ENCODE peak calls at places on chromosome X, in seven cellular contexts. M, W, U, S, B, L and D are unnamed samples.

GRCh38 chrX:103678199-103678993 is 8.1 kb downstream of the MORF4L2 start:
- DNase-seq in M (no peak), W (no peak), U (no peak), S (no peak), B (no peak), L (no peak), D (no peak)

GRCh38 chrX:20412871-20413486 is 146.3 kb upstream of the RPS6KA3 start:
- DNase-seq in M (no peak), W (peak), U (no peak), S (no peak), B (peak), L (no peak), D (no peak)

GRCh38 chrX:31038585-31039326 is 33.1 kb downstream of the FTHL17 start:
- DNase-seq in M (no peak), W (peak), U (no peak), S (peak), B (no peak), L (peak), D (no peak)

GRCh38 chrX:57929373-57929772 is 19.1 kb upstream of the ZXDA start:
- DNase-seq in M (no peak), W (no peak), U (no peak), S (no peak), B (no peak), L (no peak), D (no peak)

GRCh38 chrX:151801980-151802379 is 67.4 kb downstream of the CNGA2 start:
- DNase-seq in M (no peak), W (no peak), U (no peak), S (no peak), B (no peak), L (no peak), D (no peak)

GRCh38 chrX:108484251-108484650 is 44.6 kb downstream of the COL4A5 start:
- DNase-seq in M (no peak), W (no peak), U (no peak), S (no peak), B (no peak), L (no peak), D (no peak)

GRCh38 chrX:151825927-151826471 is 86.7 kb upstream of the MAGEA4 start:
- DNase-seq in M (no peak), W (no peak), U (no peak), S (no peak), B (no peak), L (no peak), D (no peak)

GRCh38 chrX:134603806-134604700 is 54.2 kb downstream of the PLAC1 start:
- DNase-seq in M (no peak), W (no peak), U (no peak), S (no peak), B (no peak), L (no peak), D (no peak)

GRCh38 chrX:19225906-19226305 is 103.6 kb upstream of the ADGRG2 start:
- DNase-seq in M (no peak), W (no peak), U (no peak), S (no peak), B (no peak), L (no peak), D (no peak)

GRCh38 chrX:63835361-63835760 is 50.3 kb upstream of the ARHGEF9 start:
- DNase-seq in M (no peak), W (no peak), U (no peak), S (no peak), B (no peak), L (no peak), D (no peak)

GRCh38 chrX:2928127-2928582 is 984 bp downstream of the ARSD start:
- DNase-seq in M (no peak), W (peak), U (no peak), S (no peak), B (no peak), L (peak), D (peak)

GRCh38 chrX:20523626-20524312 is 257.1 kb upstream of the RPS6KA3 start:
- DNase-seq in M (no peak), W (no peak), U (no peak), S (no peak), B (no peak), L (no peak), D (no peak)